ENCODE peak calls at places on chromosome 5, in ten cellular contexts. T, E, L, Y, D, A, C, P, K and Z are unnamed samples.

GRCh38 chr5:143896981-143897380 is 85.0 kb downstream of the HMHB1 start:
- DNase-seq in T (no peak), E (no peak), L (no peak), Y (no peak), D (peak; percentile 90), A (no peak), C (no peak), P (no peak), K (no peak), Z (no peak)

GRCh38 chr5:54470677-54471076 is 15.2 kb downstream of the HSPB3 start:
- DNase-seq in T (no peak), E (no peak), L (no peak), Y (no peak), D (no peak), A (no peak), C (no peak), P (no peak), K (no peak), Z (no peak)

GRCh38 chr5:121108725-121109124 is 644.6 kb downstream of the PRR16 start:
- DNase-seq in T (no peak), E (no peak), L (no peak), Y (no peak), D (no peak), A (peak; percentile 78), C (no peak), P (no peak), K (no peak), Z (no peak)

GRCh38 chr5:157502143-157502647 is 42.2 kb downstream of the NIPAL4 start:
- DNase-seq in T (no peak), E (no peak), L (peak; percentile 40), Y (peak; percentile 50), D (no peak), A (no peak), C (peak; percentile 42), P (peak; percentile 82), K (no peak), Z (no peak)

GRCh38 chr5:82387041-82387818 is 109.1 kb upstream of the RPS23 start:
- DNase-seq in T (no peak), E (no peak), L (no peak), Y (no peak), D (peak; percentile 99), A (no peak), C (no peak), P (no peak), K (no peak), Z (no peak)

GRCh38 chr5:43753069-43753468 is 150.1 kb downstream of the NNT start:
- DNase-seq in T (no peak), E (no peak), L (peak; percentile 8), Y (no peak), D (no peak), A (no peak), C (no peak), P (no peak), K (no peak), Z (no peak)

GRCh38 chr5:115191439-115192031 is 21.8 kb upstream of the TRIM36 start:
- DNase-seq in T (no peak), E (no peak), L (no peak), Y (no peak), D (no peak), A (no peak), C (no peak), P (no peak), K (no peak), Z (no peak)

GRCh38 chr5:57836331-57836730 is 353.7 kb upstream of the ACTBL2 start:
- DNase-seq in T (no peak), E (no peak), L (no peak), Y (no peak), D (no peak), A (no peak), C (no peak), P (no peak), K (no peak), Z (no peak)

GRCh38 chr5:9888517-9888916 is 258.4 kb upstream of the TAS2R1 start:
- DNase-seq in T (no peak), E (no peak), L (no peak), Y (no peak), D (no peak), A (no peak), C (no peak), P (no peak), K (no peak), Z (no peak)

GRCh38 chr5:37991903-37992299 is 152.1 kb upstream of the GDNF start:
- DNase-seq in T (no peak), E (no peak), L (no peak), Y (no peak), D (no peak), A (no peak), C (no peak), P (no peak), K (no peak), Z (no peak)

GRCh38 chr5:116595498-116595897 is 20.9 kb upstream of the SEMA6A start:
- DNase-seq in T (no peak), E (no peak), L (no peak), Y (no peak), D (no peak), A (no peak), C (no peak), P (no peak), K (no peak), Z (no peak)

GRCh38 chr5:55823151-55823796 is 27.9 kb upstream of the IL31RA start:
- DNase-seq in T (no peak), E (no peak), L (no peak), Y (no peak), D (no peak), A (no peak), C (no peak), P (no peak), K (no peak), Z (peak; percentile 47)
- H3K4me3 ChIP-seq in T (no peak overlapping the region), E (no peak overlapping the region), L (no peak overlapping the region), Y (no peak overlapping the region), D (no peak overlapping the region), A (no peak overlapping the region), C (no peak overlapping the region), P (no peak overlapping the region), K (no peak overlapping the region), Z (no peak overlapping the region)

GRCh38 chr5:23112237-23112636 is 259.1 kb upstream of the CDH12 start:
- DNase-seq in T (no peak), E (no peak), L (no peak), Y (no peak), D (no peak), A (no peak), C (no peak), P (no peak), K (no peak), Z (no peak)
- TF ChIP-seq POLR2AphosphoS5 in T (no peak), E (no peak), L (no peak), Y (no peak), D (no peak), A (no peak), C (no peak), P (no peak), K (no peak), Z (no peak)

DNA sequence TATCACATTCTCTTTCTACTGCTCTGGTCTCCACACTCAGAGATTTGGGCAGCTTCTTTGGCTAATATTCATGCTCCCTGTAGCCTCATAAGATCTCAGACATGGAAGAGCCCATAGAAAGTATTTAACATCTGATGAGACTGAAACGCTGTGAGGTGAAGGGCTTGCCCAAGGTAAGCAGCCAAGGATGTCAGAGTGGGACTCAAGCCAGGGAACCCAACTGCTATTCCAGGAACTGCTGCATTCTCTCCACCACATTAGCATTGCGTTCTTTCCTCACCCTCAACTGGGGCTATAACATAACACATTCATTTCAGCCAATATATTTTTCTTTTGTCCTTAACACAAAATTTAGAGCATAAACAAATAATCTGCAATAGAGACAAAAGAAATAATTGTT is 3.8 kb downstream of the ADRB2 start:
- DNase-seq in T (no peak), E (no peak), L (no peak), Y (no peak), D (no peak), A (no peak), C (no peak), P (no peak), K (no peak), Z (no peak)
- H3K27ac ChIP-seq in T (no peak overlapping the region), E (no peak overlapping the region), L (no peak overlapping the region), Y (peak overlapping the region; percentile 85), D (no peak overlapping the region), A (no peak overlapping the region), C (no peak overlapping the region), P (no peak overlapping the region), K (no peak overlapping the region), Z (peak overlapping the region; percentile 93)

GRCh38 chr5:75614165-75614564 is 2.9 kb downstream of the ANKDD1B start:
- DNase-seq in T (no peak), E (no peak), L (no peak), Y (no peak), D (no peak), A (no peak), C (no peak), P (no peak), K (no peak), Z (no peak)

GRCh38 chr5:75611324-75612210 is at the start of gene ANKDD1B:
- DNase-seq in T (no peak), E (no peak), L (no peak), Y (peak; percentile 34), D (peak; percentile 60), A (peak; percentile 74), C (peak; percentile 70), P (no peak), K (peak; percentile 38), Z (peak; percentile 34)

GRCh38 chr5:75612211-75612579 is 942 bp downstream of the ANKDD1B start:
- DNase-seq in T (no peak), E (no peak), L (no peak), Y (no peak), D (no peak), A (peak; percentile 39), C (no peak), P (no peak), K (no peak), Z (no peak)

GRCh38 chr5:75608886-75609285 is 2.4 kb upstream of the ANKDD1B start:
- DNase-seq in T (no peak), E (no peak), L (no peak), Y (no peak), D (no peak), A (no peak), C (no peak), P (no peak), K (no peak), Z (no peak)

GRCh38 chr5:75610201-75610600 is 1.1 kb upstream of the ANKDD1B start:
- DNase-seq in T (no peak), E (no peak), L (no peak), Y (no peak), D (no peak), A (peak; percentile 65), C (no peak), P (no peak), K (no peak), Z (no peak)
- H3K4me3 ChIP-seq in T (no peak overlapping the region), E (no peak overlapping the region), L (no peak overlapping the region), Y (no peak overlapping the region), D (no peak overlapping the region), A (peak overlapping the region; percentile 78), C (no peak overlapping the region), P (no peak overlapping the region), K (no peak overlapping the region), Z (no peak overlapping the region)

GRCh38 chr5:140041492-140042421 is 1.3 kb downstream of the NRG2 start:
- DNase-seq in T (peak; percentile 46), E (peak; percentile 50), L (no peak), Y (peak; percentile 39), D (peak; percentile 82), A (peak; percentile 53), C (peak; percentile 81), P (peak; percentile 36), K (peak; percentile 66), Z (peak; percentile 7)
- TF ChIP-seq POLR2AphosphoS5 in T (no peak), E (peak; percentile 39), L (no peak), Y (no peak), D (peak; percentile 64), A (no peak), C (peak; percentile 26), P (no peak), K (no peak), Z (no peak)